ENCODE peak calls at places on chromosomes 3 and 15, in four cellular contexts. One of them, this sample, is unnamed.

GRCh38 chr3:56974242-56974945 is 86.1 kb upstream of the SPATA12 start:
- DNase-seq in small intestine: no peak
- DNase-seq in OCI-LY7: no peak
- DNase-seq in mucosa of gallbladder: no peak
- DNase-seq in this sample: no peak

GRCh38 chr15:33963831-33964664 is 4.2 kb upstream of the CHRM5 start:
- DNase-seq in small intestine: peak
- DNase-seq in OCI-LY7: peak
- DNase-seq in mucosa of gallbladder: no peak
- DNase-seq in this sample: peak

GRCh38 chr15:66169023-66169422 is 84.5 kb downstream of the MEGF11 start:
- DNase-seq in small intestine: no peak
- DNase-seq in OCI-LY7: peak
- DNase-seq in mucosa of gallbladder: no peak
- DNase-seq in this sample: no peak

GRCh38 chr3:50212502-50212901 is 7.4 kb downstream of the SLC38A3 start:
- DNase-seq in small intestine: no peak
- DNase-seq in OCI-LY7: no peak
- DNase-seq in mucosa of gallbladder: no peak
- DNase-seq in this sample: no peak

GRCh38 chr3:126781889-126782491 is 78.0 kb downstream of the CHCHD6 start:
- DNase-seq in small intestine: no peak
- DNase-seq in OCI-LY7: no peak
- DNase-seq in mucosa of gallbladder: no peak
- DNase-seq in this sample: no peak

GRCh38 chr3:129827765-129828164 is 65.7 kb downstream of the TMCC1 start:
- DNase-seq in small intestine: no peak
- DNase-seq in OCI-LY7: peak
- DNase-seq in mucosa of gallbladder: no peak
- DNase-seq in this sample: no peak

GRCh38 chr3:76367281-76367680 is 581.9 kb upstream of the ZNF717 start:
- DNase-seq in small intestine: no peak
- DNase-seq in OCI-LY7: no peak
- DNase-seq in mucosa of gallbladder: no peak
- DNase-seq in this sample: no peak

GRCh38 chr3:157086775-157087174 is 73.2 kb downstream of the CCNL1 start:
- DNase-seq in small intestine: no peak
- DNase-seq in OCI-LY7: no peak
- DNase-seq in mucosa of gallbladder: no peak
- DNase-seq in this sample: no peak

GRCh38 chr15:78065973-78066946 is 11.3 kb downstream of the TBC1D2B start:
- DNase-seq in small intestine: no peak
- DNase-seq in OCI-LY7: peak
- DNase-seq in mucosa of gallbladder: no peak
- DNase-seq in this sample: no peak

GRCh38 chr15:75606711-75607684 is 18.5 kb downstream of the SNUPN start:
- DNase-seq in small intestine: peak
- DNase-seq in OCI-LY7: no peak
- DNase-seq in mucosa of gallbladder: no peak
- DNase-seq in this sample: no peak